ENCODE peak calls at places on chromosome 9, in nine cellular contexts. W is transverse colon, L is heart left ventricle, A is GM12878, Y is upper lobe of left lung, T is HCT116, D is A549, X is body of pancreas, H is adrenal gland. K is an unnamed sample.

GRCh38 chr9:12775373-12775962 is 648 bp downstream of the LURAP1L start:
- DNase-seq in W (peak), L (no peak), A (no peak), Y (peak), T (no peak), D (no peak), X (peak), H (peak), K (no peak)

GRCh38 chr9:95877984-95878383 is 2.5 kb downstream of the ERCC6L2 start:
- DNase-seq in W (no peak), L (no peak), A (no peak), Y (no peak), T (no peak), D (no peak), X (no peak), H (no peak), K (no peak)

GRCh38 chr9:107557236-107557990 is 67.8 kb upstream of the KLF4 start:
- DNase-seq in W (no peak), L (no peak), A (no peak), Y (no peak), T (peak), D (no peak), X (no peak), H (no peak), K (no peak)

GRCh38 chr9:124480621-124480981 is 26.6 kb downstream of the NR5A1 start:
- DNase-seq in W (no peak), L (peak), A (no peak), Y (no peak), T (peak), D (peak), X (no peak), H (no peak), K (no peak)

GRCh38 chr9:126424511-126424910 is 97.9 kb downstream of the MVB12B start:
- DNase-seq in W (no peak), L (no peak), A (no peak), Y (no peak), T (no peak), D (no peak), X (no peak), H (no peak), K (no peak)

GRCh38 chr9:124257070-124257864 is 482 bp upstream of the NEK6 start:
- DNase-seq in W (peak), L (peak), A (no peak), Y (no peak), T (no peak), D (no peak), X (no peak), H (no peak), K (no peak)

GRCh38 chr9:135976531-135976930 is 15.4 kb upstream of the UBAC1 start:
- DNase-seq in W (no peak), L (no peak), A (no peak), Y (no peak), T (no peak), D (no peak), X (no peak), H (no peak), K (no peak)

GRCh38 chr9:115945009-115945431 is 208.6 kb upstream of the PAPPA start:
- DNase-seq in W (no peak), L (no peak), A (no peak), Y (no peak), T (no peak), D (peak), X (no peak), H (no peak), K (no peak)

GRCh38 chr9:120983259-120983837 is 56.8 kb upstream of the TRAF1 start:
- DNase-seq in W (no peak), L (no peak), A (no peak), Y (no peak), T (no peak), D (no peak), X (no peak), H (no peak), K (no peak)

GRCh38 chr9:125409217-125409636 is 147.6 kb downstream of the GAPVD1 start:
- DNase-seq in W (no peak), L (peak), A (no peak), Y (no peak), T (peak), D (no peak), X (no peak), H (no peak), K (no peak)

GRCh38 chr9:16618524-16618923 is 251.9 kb downstream of the BNC2 start:
- DNase-seq in W (no peak), L (no peak), A (no peak), Y (no peak), T (no peak), D (no peak), X (no peak), H (no peak), K (no peak)

GRCh38 chr9:13358128-13358527 is 78.6 kb upstream of the MPDZ start:
- DNase-seq in W (no peak), L (no peak), A (no peak), Y (no peak), T (no peak), D (no peak), X (no peak), H (no peak), K (no peak)

GRCh38 chr9:131310833-131311554 is 21.5 kb downstream of the PLPP7 start:
- DNase-seq in W (peak), L (no peak), A (no peak), Y (peak), T (no peak), D (peak), X (peak), H (no peak), K (no peak)

GRCh38 chr9:4048441-4048840 is 251.4 kb downstream of the GLIS3 start:
- DNase-seq in W (no peak), L (no peak), A (no peak), Y (no peak), T (no peak), D (peak), X (no peak), H (no peak), K (no peak)

GRCh38 chr9:113580041-113580953 is 116.8 kb downstream of the RGS3 start:
- DNase-seq in W (peak), L (peak), A (peak), Y (peak), T (no peak), D (no peak), X (peak), H (peak), K (no peak)

GRCh38 chr9:72324974-72325373 is 40.0 kb downstream of the ZFAND5 start:
- DNase-seq in W (no peak), L (no peak), A (no peak), Y (no peak), T (no peak), D (no peak), X (no peak), H (no peak), K (no peak)

GRCh38 chr9:137305788-137306545 is 3.9 kb upstream of the NRARP start:
- DNase-seq in W (no peak), L (peak), A (no peak), Y (no peak), T (no peak), D (no peak), X (peak), H (no peak), K (peak)

GRCh38 chr9:129570450-129571297 is 50.2 kb downstream of the C9orf50 start:
- DNase-seq in W (peak), L (no peak), A (no peak), Y (peak), T (peak), D (peak), X (peak), H (peak), K (peak)

GRCh38 chr9:116274293-116274692 is 120.7 kb downstream of the PAPPA start:
- DNase-seq in W (no peak), L (no peak), A (no peak), Y (no peak), T (no peak), D (no peak), X (peak), H (no peak), K (no peak)

GRCh38 chr9:86589273-86589672 is 235.1 kb upstream of the TUT7 start:
- DNase-seq in W (no peak), L (no peak), A (no peak), Y (no peak), T (no peak), D (no peak), X (no peak), H (no peak), K (no peak)

GRCh38 chr9:111896942-111897830 is 572 bp downstream of the UGCG start:
- DNase-seq in W (peak), L (peak), A (no peak), Y (peak), T (no peak), D (peak), X (peak), H (peak), K (peak)

GRCh38 chr9:121268598-121269029 is 652 bp downstream of the GSN start:
- DNase-seq in W (no peak), L (no peak), A (no peak), Y (no peak), T (no peak), D (no peak), X (peak), H (no peak), K (no peak)

GRCh38 chr9:79120533-79121315 is 451.0 kb upstream of the TLE4 start:
- DNase-seq in W (no peak), L (no peak), A (no peak), Y (no peak), T (no peak), D (no peak), X (no peak), H (peak), K (no peak)

GRCh38 chr9:33465596-33466564 is 7.8 kb downstream of the NOL6 start:
- DNase-seq in W (no peak), L (peak), A (no peak), Y (no peak), T (no peak), D (no peak), X (no peak), H (no peak), K (no peak)

GRCh38 chr9:113998529-113999255 is 79.4 kb downstream of the AMBP start:
- DNase-seq in W (no peak), L (no peak), A (no peak), Y (peak), T (no peak), D (peak), X (no peak), H (peak), K (no peak)

GRCh38 chr9:86082870-86083269 is 16.5 kb downstream of the GOLM1 start:
- DNase-seq in W (no peak), L (no peak), A (no peak), Y (no peak), T (no peak), D (no peak), X (no peak), H (peak), K (no peak)

GRCh38 chr9:99445377-99445891 is 223.4 kb downstream of the SEC61B start:
- DNase-seq in W (no peak), L (peak), A (no peak), Y (peak), T (no peak), D (peak), X (peak), H (no peak), K (no peak)

GRCh38 chr9:119050281-119050680 is 319.0 kb downstream of the BRINP1 start:
- DNase-seq in W (no peak), L (no peak), A (no peak), Y (no peak), T (no peak), D (no peak), X (no peak), H (no peak), K (no peak)

GRCh38 chr9:84338792-84339191 is 1.8 kb downstream of the SLC28A3 start:
- DNase-seq in W (no peak), L (no peak), A (no peak), Y (no peak), T (no peak), D (no peak), X (no peak), H (no peak), K (no peak)

DNA sequence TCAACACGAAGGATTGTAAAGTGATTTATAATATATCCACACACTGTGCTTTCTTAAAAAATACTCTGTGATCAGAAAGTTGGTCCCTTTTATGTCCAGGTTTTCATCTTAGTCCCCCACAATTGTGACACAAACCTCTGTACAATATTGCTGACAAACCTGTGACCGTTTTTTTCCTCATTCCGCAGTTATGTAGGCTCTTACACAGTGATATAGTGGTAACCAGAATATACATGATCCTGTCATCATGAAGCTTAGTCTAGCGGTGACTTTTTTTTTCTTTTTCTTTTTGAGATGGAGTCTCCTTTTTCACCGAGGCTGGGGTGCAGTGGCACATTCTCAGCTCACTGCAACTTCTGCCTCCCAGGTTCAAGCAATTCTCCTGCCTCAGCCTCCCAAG is 8.7 kb downstream of the ANP32B start:
- DNase-seq in W (no peak), L (no peak), A (no peak), Y (no peak), T (no peak), D (no peak), X (no peak), H (no peak), K (no peak)
- TF ChIP-seq POLR2A in W (no peak), L (no peak), A (no peak), Y (no peak), T (no peak), D (no peak), X (no peak), H (no peak), K (no peak)

DNA sequence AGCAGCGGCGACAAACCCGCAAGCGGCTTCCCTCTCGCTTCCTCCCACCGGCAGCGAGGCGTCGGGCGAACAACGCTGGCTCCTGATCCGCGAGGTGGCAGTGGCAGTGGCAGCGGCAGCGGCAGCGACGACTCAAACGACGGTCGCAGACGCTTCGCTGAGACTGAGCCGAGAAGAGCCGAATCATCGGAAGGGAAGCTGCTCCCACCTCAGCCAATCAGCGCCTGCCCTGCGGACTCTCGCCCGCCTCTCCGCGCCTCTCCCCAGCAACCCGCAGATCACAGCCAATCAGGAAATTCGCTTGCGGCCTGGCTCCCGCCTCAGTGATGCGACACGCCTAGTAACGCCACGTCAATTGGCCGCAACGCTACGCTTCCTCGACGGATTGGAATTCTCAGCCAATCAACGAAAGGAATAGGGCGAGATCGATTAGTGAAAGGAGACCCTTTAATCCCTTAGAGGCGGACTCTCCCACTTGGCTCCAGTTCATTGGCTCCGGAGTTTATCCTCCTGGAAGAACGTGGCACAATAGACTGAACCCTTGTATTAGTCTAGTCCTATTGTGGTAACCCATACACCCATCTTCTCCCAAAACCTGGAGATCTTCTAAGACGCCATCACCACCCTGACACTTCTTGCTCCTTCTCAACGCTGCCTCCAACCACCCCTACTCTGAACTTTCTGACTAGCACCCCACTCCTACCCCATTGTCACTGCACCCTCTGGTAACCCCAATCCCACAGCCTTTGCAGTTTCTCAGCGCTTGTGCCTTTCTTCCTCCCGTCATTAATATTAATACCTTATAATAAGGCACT is at the start of gene VCP:
- DNase-seq in W (peak), L (peak), A (peak), Y (peak), T (peak), D (peak), X (peak), H (peak), K (peak)
- TF ChIP-seq CTCF in W (no peak), L (no peak), A (peak), Y (no peak), T (no peak), D (no peak), X (no peak), H (no peak), K (no peak)

GRCh38 chr9:109017061-109017460 is 3.8 kb upstream of the CTNNAL1 start:
- DNase-seq in W (no peak), L (no peak), A (no peak), Y (no peak), T (no peak), D (no peak), X (peak), H (no peak), K (no peak)

GRCh38 chr9:109015026-109015280 is 1.7 kb upstream of the CTNNAL1 start:
- DNase-seq in W (no peak), L (no peak), A (no peak), Y (no peak), T (no peak), D (no peak), X (no peak), H (no peak), K (no peak)

GRCh38 chr9:109017493-109017892 is 4.2 kb upstream of the CTNNAL1 start:
- DNase-seq in W (no peak), L (no peak), A (no peak), Y (no peak), T (no peak), D (no peak), X (no peak), H (no peak), K (no peak)

GRCh38 chr9:109014267-109015025 is 1.1 kb upstream of the CTNNAL1 start:
- DNase-seq in W (peak), L (no peak), A (no peak), Y (peak), T (no peak), D (no peak), X (no peak), H (peak), K (peak)

DNA sequence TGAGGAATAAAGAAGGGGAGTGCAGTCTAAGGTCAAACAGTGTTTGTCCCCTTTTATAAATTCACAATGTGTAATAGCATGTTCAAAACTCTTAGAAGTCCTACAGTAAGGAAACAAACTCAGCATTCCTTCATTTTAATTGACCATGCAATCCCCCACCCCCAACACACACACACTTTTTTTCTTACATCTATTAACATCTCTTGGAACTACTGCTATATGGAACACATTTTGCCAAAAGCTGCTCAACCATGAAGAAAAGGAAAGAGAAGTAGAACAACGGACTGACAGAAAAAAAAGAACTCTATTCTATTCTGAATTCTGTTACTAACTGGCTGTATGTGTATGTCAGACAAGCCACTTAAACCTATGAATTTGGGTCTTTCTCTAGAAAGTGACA is 2.8 kb upstream of the CTNNAL1 start:
- DNase-seq in W (no peak), L (no peak), A (no peak), Y (no peak), T (no peak), D (no peak), X (no peak), H (no peak), K (no peak)
- H3K27ac ChIP-seq in W (no peak), L (no peak), A (no peak), Y (no peak), T (no peak), D (no peak), X (no peak), H (no peak), K (no peak)

GRCh38 chr9:5767968-5768932 is 64.7 kb downstream of the ERMP1 start:
- DNase-seq in W (no peak), L (no peak), A (peak), Y (no peak), T (no peak), D (no peak), X (no peak), H (no peak), K (no peak)

GRCh38 chr9:5778799-5779198 is 54.1 kb downstream of the ERMP1 start:
- DNase-seq in W (no peak), L (no peak), A (no peak), Y (no peak), T (no peak), D (no peak), X (no peak), H (no peak), K (no peak)

DNA sequence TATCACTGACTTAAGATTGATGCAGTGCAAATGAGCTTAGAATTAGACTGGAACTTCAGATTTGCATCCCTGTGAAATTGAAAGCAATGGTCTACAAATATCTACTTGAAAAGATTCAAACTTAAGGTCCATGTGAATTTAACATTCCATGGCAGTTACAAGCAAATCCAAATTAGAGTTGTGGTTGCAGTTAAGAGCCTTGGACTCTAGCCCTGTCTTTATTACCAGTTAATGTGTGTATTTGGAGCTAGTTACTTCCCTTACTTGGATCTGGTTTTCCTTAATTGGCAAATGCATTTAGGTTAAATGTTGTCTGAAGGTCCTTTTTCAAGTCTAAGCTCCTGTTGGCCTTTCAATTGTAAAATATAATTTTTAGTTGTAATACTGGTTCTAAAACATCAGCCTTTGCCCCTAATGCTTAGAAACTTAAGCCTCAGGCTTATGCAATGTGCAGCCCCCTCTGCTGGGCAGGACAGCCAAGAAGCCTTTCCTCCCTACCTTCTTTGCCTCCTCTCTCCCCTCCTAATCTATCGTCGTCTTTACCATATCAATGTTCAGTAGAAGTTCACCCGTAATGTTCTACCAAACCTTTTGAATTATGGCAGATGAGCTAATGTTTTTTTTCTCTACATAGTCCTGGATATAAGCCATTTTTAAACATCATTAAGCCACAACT is 59.5 kb downstream of the ERMP1 start:
- DNase-seq in W (no peak), L (no peak), A (no peak), Y (no peak), T (no peak), D (no peak), X (no peak), H (no peak), K (no peak)
- TF ChIP-seq POLR2A in W (no peak), L (no peak), A (no peak), Y (no peak), T (no peak), D (no peak), X (no peak), H (no peak), K (no peak)